ENCODE peak calls at places on chromosomes 3 and 15, in seven cellular contexts. One of them, this sample, is unnamed.

GRCh38 chr3:146189519-146190173 is 28.7 kb upstream of the PLOD2 start:
- DNase-seq in GM12878: no peak
- DNase-seq in K562: peak
- DNase-seq in H1: peak
- DNase-seq in Panc1: peak
- DNase-seq in HepG2: peak
- DNase-seq in SK-N-SH: peak
- DNase-seq in this sample: peak

GRCh38 chr3:67635806-67636205 is 18.6 kb downstream of the SUCLG2 start:
- DNase-seq in SK-N-SH: no peak
- DNase-seq in GM12878: no peak
- DNase-seq in H1: no peak
- DNase-seq in HepG2: no peak
- DNase-seq in Panc1: no peak
- DNase-seq in K562: no peak
- DNase-seq in this sample: no peak

GRCh38 chr3:138030881-138031280 is 20.9 kb downstream of the CLDN18 start:
- DNase-seq in Panc1: no peak
- DNase-seq in GM12878: no peak
- DNase-seq in H1: no peak
- DNase-seq in HepG2: no peak
- DNase-seq in K562: no peak
- DNase-seq in SK-N-SH: no peak
- DNase-seq in this sample: no peak

GRCh38 chr3:158434412-158435038 is 136.5 kb upstream of the MLF1 start:
- DNase-seq in H1: peak
- DNase-seq in GM12878: peak
- DNase-seq in K562: peak
- DNase-seq in HepG2: peak
- DNase-seq in SK-N-SH: peak
- DNase-seq in Panc1: peak
- DNase-seq in this sample: peak

GRCh38 chr3:37064747-37065146 is 71.4 kb downstream of the MLH1 start:
- DNase-seq in Panc1: no peak
- DNase-seq in HepG2: no peak
- DNase-seq in K562: no peak
- DNase-seq in H1: no peak
- DNase-seq in GM12878: no peak
- DNase-seq in SK-N-SH: no peak
- DNase-seq in this sample: no peak

GRCh38 chr15:77907824-77908751 is 169.4 kb downstream of the TBC1D2B start:
- DNase-seq in SK-N-SH: no peak
- DNase-seq in HepG2: peak
- DNase-seq in Panc1: no peak
- DNase-seq in H1: no peak
- DNase-seq in K562: peak
- DNase-seq in GM12878: no peak
- DNase-seq in this sample: peak

GRCh38 chr3:46213201-46213600 is 5.1 kb upstream of the CCR1 start:
- DNase-seq in HepG2: no peak
- DNase-seq in K562: no peak
- DNase-seq in SK-N-SH: no peak
- DNase-seq in Panc1: no peak
- DNase-seq in H1: no peak
- DNase-seq in GM12878: no peak
- DNase-seq in this sample: no peak

GRCh38 chr3:15638193-15638890 is 36.8 kb downstream of the BTD start:
- DNase-seq in Panc1: no peak
- DNase-seq in K562: no peak
- DNase-seq in HepG2: no peak
- DNase-seq in GM12878: no peak
- DNase-seq in H1: no peak
- DNase-seq in SK-N-SH: no peak
- DNase-seq in this sample: no peak

GRCh38 chr15:23497710-23498111 is 50.7 kb upstream of the GOLGA6L2 start:
- DNase-seq in Panc1: peak
- DNase-seq in GM12878: no peak
- DNase-seq in HepG2: no peak
- DNase-seq in H1: no peak
- DNase-seq in K562: peak
- DNase-seq in SK-N-SH: peak
- DNase-seq in this sample: no peak

GRCh38 chr3:55075846-55076245 is 148.0 kb upstream of the LRTM1 start:
- DNase-seq in Panc1: no peak
- DNase-seq in GM12878: no peak
- DNase-seq in SK-N-SH: no peak
- DNase-seq in K562: no peak
- DNase-seq in HepG2: no peak
- DNase-seq in H1: no peak
- DNase-seq in this sample: no peak

GRCh38 chr3:123993818-123994217 is 1.9 kb upstream of the ROPN1 start:
- DNase-seq in GM12878: no peak
- DNase-seq in K562: no peak
- DNase-seq in SK-N-SH: no peak
- DNase-seq in Panc1: no peak
- DNase-seq in HepG2: no peak
- DNase-seq in H1: no peak
- DNase-seq in this sample: no peak

GRCh38 chr3:54712539-54712938 is 215.3 kb downstream of the LRTM1 start:
- DNase-seq in Panc1: no peak
- DNase-seq in H1: no peak
- DNase-seq in SK-N-SH: no peak
- DNase-seq in HepG2: no peak
- DNase-seq in K562: no peak
- DNase-seq in GM12878: no peak
- DNase-seq in this sample: no peak

GRCh38 chr3:184766555-184767261 is 45.3 kb upstream of the VPS8 start:
- DNase-seq in K562: peak
- DNase-seq in GM12878: no peak
- DNase-seq in SK-N-SH: no peak
- DNase-seq in H1: no peak
- DNase-seq in Panc1: no peak
- DNase-seq in HepG2: no peak
- DNase-seq in this sample: no peak

GRCh38 chr3:188627652-188628051 is 473.7 kb downstream of the LPP start:
- DNase-seq in SK-N-SH: no peak
- DNase-seq in K562: no peak
- DNase-seq in GM12878: no peak
- DNase-seq in HepG2: no peak
- DNase-seq in Panc1: peak
- DNase-seq in H1: no peak
- DNase-seq in this sample: peak

DNA sequence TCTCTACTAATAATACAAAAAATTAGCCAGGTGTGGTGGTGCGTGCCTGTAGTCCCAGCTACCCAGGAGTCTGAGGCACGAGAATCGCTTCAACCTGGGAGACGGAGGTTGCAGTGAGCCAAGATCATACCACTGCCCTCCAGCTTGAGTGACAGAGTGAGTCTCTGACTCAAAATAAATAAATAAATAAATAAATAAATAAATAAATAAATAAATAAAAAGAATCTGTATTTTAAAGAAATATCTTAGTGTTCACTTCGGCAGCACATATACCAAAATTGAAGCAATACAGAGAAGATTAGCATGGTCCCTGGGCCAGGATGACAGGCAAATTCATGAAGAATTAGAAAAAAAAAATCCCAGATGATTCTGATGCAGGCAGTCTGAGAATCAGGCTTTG is 51.9 kb downstream of the ROBO2 start:
- DNase-seq in GM12878: no peak
- DNase-seq in K562: no peak
- DNase-seq in H1: no peak
- DNase-seq in HepG2: no peak
- DNase-seq in Panc1: no peak
- DNase-seq in SK-N-SH: no peak
- DNase-seq in this sample: no peak
- TF ChIP-seq POLR2AphosphoS5 in GM12878: no peak
- TF ChIP-seq POLR2AphosphoS5 in K562: no peak
- TF ChIP-seq POLR2AphosphoS5 in H1: no peak
- TF ChIP-seq POLR2AphosphoS5 in HepG2: no peak
- TF ChIP-seq POLR2AphosphoS5 in Panc1: no peak
- TF ChIP-seq POLR2AphosphoS5 in SK-N-SH: no peak
- TF ChIP-seq POLR2AphosphoS5 in this sample: no peak

GRCh38 chr3:177061382-177061781 is 135.9 kb downstream of the TBL1XR1 start:
- DNase-seq in HepG2: no peak
- DNase-seq in K562: no peak
- DNase-seq in H1: no peak
- DNase-seq in GM12878: no peak
- DNase-seq in Panc1: no peak
- DNase-seq in SK-N-SH: no peak
- DNase-seq in this sample: no peak

GRCh38 chr3:177058647-177059046 is 138.6 kb downstream of the TBL1XR1 start:
- DNase-seq in GM12878: no peak
- DNase-seq in K562: no peak
- DNase-seq in SK-N-SH: no peak
- DNase-seq in H1: no peak
- DNase-seq in HepG2: no peak
- DNase-seq in Panc1: no peak
- DNase-seq in this sample: no peak

GRCh38 chr3:177062052-177062732 is 135.1 kb downstream of the TBL1XR1 start:
- DNase-seq in H1: no peak
- DNase-seq in K562: no peak
- DNase-seq in SK-N-SH: no peak
- DNase-seq in Panc1: no peak
- DNase-seq in GM12878: no peak
- DNase-seq in HepG2: no peak
- DNase-seq in this sample: no peak

GRCh38 chr3:177057768-177058167 is 139.5 kb downstream of the TBL1XR1 start:
- DNase-seq in SK-N-SH: no peak
- DNase-seq in GM12878: peak
- DNase-seq in K562: no peak
- DNase-seq in Panc1: no peak
- DNase-seq in H1: no peak
- DNase-seq in HepG2: no peak
- DNase-seq in this sample: no peak

GRCh38 chr3:177060492-177060891 is 136.8 kb downstream of the TBL1XR1 start:
- DNase-seq in SK-N-SH: no peak
- DNase-seq in H1: no peak
- DNase-seq in Panc1: no peak
- DNase-seq in HepG2: no peak
- DNase-seq in GM12878: no peak
- DNase-seq in K562: no peak
- DNase-seq in this sample: no peak
- TF ChIP-seq SIN3A in SK-N-SH: no peak
- TF ChIP-seq SIN3A in H1: no peak
- TF ChIP-seq SIN3A in Panc1: no peak
- TF ChIP-seq SIN3A in HepG2: no peak
- TF ChIP-seq SIN3A in GM12878: no peak
- TF ChIP-seq SIN3A in K562: no peak
- TF ChIP-seq SIN3A in this sample: no peak

GRCh38 chr15:39918688-39919385 is 1.2 kb downstream of the GPR176 start:
- DNase-seq in K562: no peak
- DNase-seq in SK-N-SH: no peak
- DNase-seq in GM12878: no peak
- DNase-seq in H1: no peak
- DNase-seq in HepG2: no peak
- DNase-seq in Panc1: no peak
- DNase-seq in this sample: no peak

GRCh38 chr15:39921274-39921638 is 1.2 kb upstream of the GPR176 start:
- DNase-seq in GM12878: no peak
- DNase-seq in Panc1: no peak
- DNase-seq in HepG2: no peak
- DNase-seq in H1: no peak
- DNase-seq in K562: no peak
- DNase-seq in SK-N-SH: no peak
- DNase-seq in this sample: no peak

GRCh38 chr15:39919740-39920509 is at the start of gene GPR176:
- DNase-seq in K562: no peak
- DNase-seq in GM12878: no peak
- DNase-seq in SK-N-SH: peak
- DNase-seq in H1: peak
- DNase-seq in HepG2: no peak
- DNase-seq in Panc1: no peak
- DNase-seq in this sample: no peak

GRCh38 chr15:39919396-39919739 is 698 bp downstream of the GPR176 start:
- DNase-seq in SK-N-SH: no peak
- DNase-seq in HepG2: no peak
- DNase-seq in Panc1: no peak
- DNase-seq in K562: no peak
- DNase-seq in H1: no peak
- DNase-seq in GM12878: no peak
- DNase-seq in this sample: no peak

DNA sequence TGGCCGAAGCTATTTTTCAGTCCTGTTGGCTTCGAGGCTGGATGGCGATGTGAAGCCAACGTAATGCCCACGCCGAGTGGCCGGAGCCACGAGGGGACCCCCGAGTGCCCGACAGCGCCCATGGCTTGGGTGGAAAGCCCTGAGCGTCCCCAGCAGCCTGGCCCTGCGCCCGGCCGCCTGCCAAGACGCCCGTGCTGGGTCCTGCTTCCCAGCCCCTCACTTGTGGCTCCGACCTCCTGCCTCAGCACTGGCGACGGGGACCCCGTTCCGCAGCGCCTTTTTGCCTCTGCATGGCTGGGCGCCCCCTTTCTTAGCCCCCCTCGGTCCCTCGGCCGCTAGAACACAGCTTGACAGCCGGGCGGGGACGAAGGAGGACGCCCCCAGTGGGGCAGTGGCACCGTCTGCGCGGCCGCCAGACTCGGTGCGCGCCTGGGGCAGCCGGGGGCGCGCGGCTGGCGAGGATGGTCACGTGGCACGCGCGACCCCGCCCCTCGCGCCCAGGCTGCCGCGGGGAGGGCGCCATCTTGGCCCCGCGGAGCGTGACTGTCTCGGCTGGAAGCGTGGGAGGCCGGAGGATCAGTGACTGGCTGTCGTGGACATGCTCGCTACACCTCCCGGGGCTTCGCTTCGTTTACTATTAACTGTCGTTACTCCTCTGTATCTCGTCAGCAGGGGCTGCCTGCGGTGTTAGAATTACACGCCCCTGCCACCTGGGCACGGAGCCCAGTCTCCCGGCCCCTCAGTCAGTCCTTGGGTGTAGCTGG is 626 bp upstream of the GPR176 start:
- DNase-seq in H1: peak
- DNase-seq in K562: peak
- DNase-seq in SK-N-SH: peak
- DNase-seq in HepG2: peak
- DNase-seq in Panc1: no peak
- DNase-seq in GM12878: peak
- DNase-seq in this sample: no peak
- TF ChIP-seq POLR2AphosphoS5 in H1: peak
- TF ChIP-seq POLR2AphosphoS5 in K562: peak
- TF ChIP-seq POLR2AphosphoS5 in SK-N-SH: peak
- TF ChIP-seq POLR2AphosphoS5 in HepG2: peak
- TF ChIP-seq POLR2AphosphoS5 in Panc1: peak
- TF ChIP-seq POLR2AphosphoS5 in GM12878: peak
- TF ChIP-seq POLR2AphosphoS5 in this sample: peak

DNA sequence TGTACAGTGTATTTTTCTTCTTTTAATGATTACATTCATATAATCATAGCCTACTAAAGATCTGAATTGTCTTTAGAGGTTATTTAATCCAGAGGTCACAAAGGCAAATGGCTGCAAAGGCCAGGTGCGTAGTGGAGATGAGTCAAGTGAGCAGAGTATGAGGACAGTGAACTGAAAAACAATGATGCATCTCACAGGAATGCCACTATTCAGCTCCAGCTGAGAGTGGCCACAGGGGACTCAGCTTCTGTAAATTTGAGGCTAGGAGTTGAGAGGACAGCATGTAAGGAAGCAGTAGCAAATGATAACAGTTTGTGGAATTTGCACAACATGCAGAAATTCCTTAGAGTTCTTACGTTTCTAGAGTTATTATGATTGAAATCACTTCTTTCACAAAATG is 50.4 kb downstream of the COL6A5 start:
- DNase-seq in H1: no peak
- DNase-seq in Panc1: peak
- DNase-seq in K562: no peak
- DNase-seq in GM12878: no peak
- DNase-seq in HepG2: peak
- DNase-seq in SK-N-SH: no peak
- DNase-seq in this sample: peak
- TF ChIP-seq SIN3A in H1: no peak
- TF ChIP-seq SIN3A in Panc1: no peak
- TF ChIP-seq SIN3A in K562: no peak
- TF ChIP-seq SIN3A in GM12878: no peak
- TF ChIP-seq SIN3A in HepG2: no peak
- TF ChIP-seq SIN3A in SK-N-SH: no peak
- TF ChIP-seq SIN3A in this sample: no peak

This sample was measured in HCT116.